ENCODE peak calls at places on chromosomes 11 and 22, in six cellular contexts. One of them, this sample, is unnamed.
A peak's percentile ranks its signal among the peaks of the same experiment; 100 is the strongest.

GRCh38 chr22:44193537-44193896 is 12.8 kb downstream of the PARVG start:
- DNase-seq in caudate nucleus: no peak
- DNase-seq in H1: no peak
- DNase-seq in central memory CD8-positive, alpha-beta T cell: no peak
- DNase-seq in AG09319: no peak
- DNase-seq in HTR-8/SVneo: no peak
- DNase-seq in this sample: no peak

GRCh38 chr22:36287881-36288515 is 35.1 kb downstream of the APOL1 start:
- DNase-seq in caudate nucleus: no peak
- DNase-seq in H1: no peak
- DNase-seq in central memory CD8-positive, alpha-beta T cell: no peak
- DNase-seq in AG09319: no peak
- DNase-seq in HTR-8/SVneo: no peak
- DNase-seq in this sample: no peak

GRCh38 chr11:72338741-72339140 is 94.8 kb upstream of the PHOX2A start:
- DNase-seq in caudate nucleus: no peak
- DNase-seq in H1: no peak
- DNase-seq in central memory CD8-positive, alpha-beta T cell: no peak
- DNase-seq in AG09319: no peak
- DNase-seq in HTR-8/SVneo: no peak
- DNase-seq in this sample: no peak

GRCh38 chr22:17742528-17742902 is 31.8 kb downstream of the BID start:
- DNase-seq in caudate nucleus: peak; percentile 23
- DNase-seq in H1: peak; percentile 96
- DNase-seq in central memory CD8-positive, alpha-beta T cell: peak; percentile 54
- DNase-seq in AG09319: no peak
- DNase-seq in HTR-8/SVneo: peak; percentile 86
- DNase-seq in this sample: no peak

GRCh38 chr11:134742956-134743808 is 331.1 kb upstream of the B3GAT1 start:
- DNase-seq in caudate nucleus: no peak
- DNase-seq in H1: no peak
- DNase-seq in central memory CD8-positive, alpha-beta T cell: no peak
- DNase-seq in AG09319: no peak
- DNase-seq in HTR-8/SVneo: no peak
- DNase-seq in this sample: no peak

GRCh38 chr11:75474878-75475766 is 42.1 kb upstream of the KLHL35 start:
- DNase-seq in caudate nucleus: peak; percentile 22
- DNase-seq in H1: peak; percentile 86
- DNase-seq in central memory CD8-positive, alpha-beta T cell: no peak
- DNase-seq in AG09319: no peak
- DNase-seq in HTR-8/SVneo: peak; percentile 55
- DNase-seq in this sample: peak; percentile 13

GRCh38 chr22:30305906-30306628 is 16.8 kb upstream of the CASTOR1 start:
- DNase-seq in caudate nucleus: no peak
- DNase-seq in H1: no peak
- DNase-seq in central memory CD8-positive, alpha-beta T cell: no peak
- DNase-seq in AG09319: no peak
- DNase-seq in HTR-8/SVneo: no peak
- DNase-seq in this sample: no peak

GRCh38 chr11:7612056-7612660 is 61.1 kb downstream of the CYB5R2 start:
- DNase-seq in caudate nucleus: no peak
- DNase-seq in H1: no peak
- DNase-seq in central memory CD8-positive, alpha-beta T cell: no peak
- DNase-seq in AG09319: no peak
- DNase-seq in HTR-8/SVneo: no peak
- DNase-seq in this sample: no peak

GRCh38 chr11:1484716-1485503 is 1.7 kb downstream of the MOB2 start:
- DNase-seq in caudate nucleus: no peak
- DNase-seq in H1: no peak
- DNase-seq in central memory CD8-positive, alpha-beta T cell: no peak
- DNase-seq in AG09319: no peak
- DNase-seq in HTR-8/SVneo: no peak
- DNase-seq in this sample: no peak

GRCh38 chr11:61816736-61817455 is at the start of gene FADS1:
- DNase-seq in caudate nucleus: peak; percentile 89
- DNase-seq in H1: peak; percentile 92
- DNase-seq in central memory CD8-positive, alpha-beta T cell: peak; percentile 52
- DNase-seq in AG09319: peak; percentile 87
- DNase-seq in HTR-8/SVneo: peak; percentile 91
- DNase-seq in this sample: peak; percentile 81

GRCh38 chr11:116822575-116822974 is 529 bp downstream of the APOA4 start:
- DNase-seq in caudate nucleus: no peak
- DNase-seq in H1: no peak
- DNase-seq in central memory CD8-positive, alpha-beta T cell: no peak
- DNase-seq in AG09319: no peak
- DNase-seq in HTR-8/SVneo: no peak
- DNase-seq in this sample: no peak

GRCh38 chr22:24565077-24565476 is 9.3 kb downstream of the SNRPD3 start:
- DNase-seq in caudate nucleus: no peak
- DNase-seq in H1: no peak
- DNase-seq in central memory CD8-positive, alpha-beta T cell: no peak
- DNase-seq in AG09319: no peak
- DNase-seq in HTR-8/SVneo: no peak
- DNase-seq in this sample: no peak

GRCh38 chr11:14855890-14856289 is 36.1 kb downstream of the CYP2R1 start:
- DNase-seq in caudate nucleus: no peak
- DNase-seq in H1: no peak
- DNase-seq in central memory CD8-positive, alpha-beta T cell: no peak
- DNase-seq in AG09319: no peak
- DNase-seq in HTR-8/SVneo: no peak
- DNase-seq in this sample: no peak

GRCh38 chr11:3166268-3167142 is 1.4 kb upstream of the OSBPL5 start:
- DNase-seq in caudate nucleus: no peak
- DNase-seq in H1: no peak
- DNase-seq in central memory CD8-positive, alpha-beta T cell: no peak
- DNase-seq in AG09319: no peak
- DNase-seq in HTR-8/SVneo: no peak
- DNase-seq in this sample: no peak

GRCh38 chr11:121344824-121345223 is 52.3 kb downstream of the SC5D start:
- DNase-seq in caudate nucleus: no peak
- DNase-seq in H1: no peak
- DNase-seq in central memory CD8-positive, alpha-beta T cell: no peak
- DNase-seq in AG09319: no peak
- DNase-seq in HTR-8/SVneo: no peak
- DNase-seq in this sample: no peak

GRCh38 chr11:117843666-117844484 is 19.3 kb upstream of the FXYD2 start:
- DNase-seq in caudate nucleus: peak; percentile 39
- DNase-seq in H1: peak; percentile 95
- DNase-seq in central memory CD8-positive, alpha-beta T cell: peak; percentile 78
- DNase-seq in AG09319: peak; percentile 19
- DNase-seq in HTR-8/SVneo: peak; percentile 43
- DNase-seq in this sample: peak; percentile 58

GRCh38 chr22:27740192-27740748 is 61.3 kb downstream of the MN1 start:
- DNase-seq in caudate nucleus: no peak
- DNase-seq in H1: no peak
- DNase-seq in central memory CD8-positive, alpha-beta T cell: no peak
- DNase-seq in AG09319: no peak
- DNase-seq in HTR-8/SVneo: no peak
- DNase-seq in this sample: no peak

GRCh38 chr11:64037027-64037633 is 1.4 kb downstream of the FLRT1 start:
- DNase-seq in caudate nucleus: peak; percentile 32
- DNase-seq in H1: no peak
- DNase-seq in central memory CD8-positive, alpha-beta T cell: no peak
- DNase-seq in AG09319: no peak
- DNase-seq in HTR-8/SVneo: no peak
- DNase-seq in this sample: no peak

GRCh38 chr11:12057299-12057980 is 49.0 kb upstream of the DKK3 start:
- DNase-seq in caudate nucleus: no peak
- DNase-seq in H1: no peak
- DNase-seq in central memory CD8-positive, alpha-beta T cell: no peak
- DNase-seq in AG09319: no peak
- DNase-seq in HTR-8/SVneo: no peak
- DNase-seq in this sample: no peak

GRCh38 chr22:35631597-35631996 is 14.5 kb upstream of the MB start:
- DNase-seq in caudate nucleus: no peak
- DNase-seq in H1: peak; percentile 85
- DNase-seq in central memory CD8-positive, alpha-beta T cell: no peak
- DNase-seq in AG09319: no peak
- DNase-seq in HTR-8/SVneo: no peak
- DNase-seq in this sample: no peak

GRCh38 chr11:64343740-64344133 is 3.7 kb downstream of the CCDC88B start:
- DNase-seq in caudate nucleus: no peak
- DNase-seq in H1: no peak
- DNase-seq in central memory CD8-positive, alpha-beta T cell: no peak
- DNase-seq in AG09319: no peak
- DNase-seq in HTR-8/SVneo: no peak
- DNase-seq in this sample: no peak

GRCh38 chr22:44351685-44352377 is 39.1 kb upstream of the SHISAL1 start:
- DNase-seq in caudate nucleus: no peak
- DNase-seq in H1: no peak
- DNase-seq in central memory CD8-positive, alpha-beta T cell: no peak
- DNase-seq in AG09319: peak; percentile 79
- DNase-seq in HTR-8/SVneo: peak; percentile 87
- DNase-seq in this sample: peak; percentile 43

GRCh38 chr11:119421351-119421750 is 1.6 kb downstream of the THY1 start:
- DNase-seq in caudate nucleus: no peak
- DNase-seq in H1: no peak
- DNase-seq in central memory CD8-positive, alpha-beta T cell: no peak
- DNase-seq in AG09319: no peak
- DNase-seq in HTR-8/SVneo: no peak
- DNase-seq in this sample: no peak

GRCh38 chr22:23278883-23279675 is 98.8 kb downstream of the BCR start:
- DNase-seq in caudate nucleus: no peak
- DNase-seq in H1: no peak
- DNase-seq in central memory CD8-positive, alpha-beta T cell: no peak
- DNase-seq in AG09319: no peak
- DNase-seq in HTR-8/SVneo: no peak
- DNase-seq in this sample: peak; percentile 46

GRCh38 chr11:78370406-78371172 is 47.0 kb downstream of the GAB2 start:
- DNase-seq in caudate nucleus: no peak
- DNase-seq in H1: no peak
- DNase-seq in central memory CD8-positive, alpha-beta T cell: no peak
- DNase-seq in AG09319: no peak
- DNase-seq in HTR-8/SVneo: no peak
- DNase-seq in this sample: no peak

GRCh38 chr11:130209128-130209932 is 49.7 kb downstream of the ST14 start:
- DNase-seq in caudate nucleus: no peak
- DNase-seq in H1: peak; percentile 44
- DNase-seq in central memory CD8-positive, alpha-beta T cell: no peak
- DNase-seq in AG09319: no peak
- DNase-seq in HTR-8/SVneo: no peak
- DNase-seq in this sample: no peak

GRCh38 chr11:2445948-2446551 is 1.2 kb downstream of the KCNQ1 start:
- DNase-seq in caudate nucleus: no peak
- DNase-seq in H1: no peak
- DNase-seq in central memory CD8-positive, alpha-beta T cell: no peak
- DNase-seq in AG09319: no peak
- DNase-seq in HTR-8/SVneo: no peak
- DNase-seq in this sample: no peak